ENCODE peak calls at places on chromosome 13, in seven cellular contexts. R is body of pancreas, B is right lobe of liver, V is esophagus squamous epithelium, Y is esophagus muscularis mucosa, D is tibial nerve, I is transverse colon. H is an unnamed sample.

GRCh38 chr13:41150058-41150457 is 17.5 kb upstream of the KBTBD6 start:
- DNase-seq in R (no peak), B (no peak), V (no peak), Y (no peak), D (no peak), I (no peak), H (no peak)

GRCh38 chr13:60398949-60399589 is 2.0 kb downstream of the TDRD3 start:
- DNase-seq in R (peak; percentile 37), B (no peak), V (no peak), Y (no peak), D (no peak), I (peak; percentile 20), H (no peak)

GRCh38 chr13:39835253-39835652 is 179.8 kb downstream of the COG6 start:
- DNase-seq in R (no peak), B (no peak), V (no peak), Y (no peak), D (no peak), I (no peak), H (no peak)

GRCh38 chr13:94722596-94722995 is 10.3 kb upstream of the SOX21 start:
- DNase-seq in R (no peak), B (no peak), V (no peak), Y (no peak), D (no peak), I (no peak), H (no peak)

GRCh38 chr13:26965976-26966375 is 205.4 kb upstream of the GPR12 start:
- DNase-seq in R (peak; percentile 75), B (peak; percentile 69), V (no peak), Y (no peak), D (no peak), I (no peak), H (no peak)

GRCh38 chr13:112587767-112588489 is at the start of gene TUBGCP3:
- DNase-seq in R (peak; percentile 88), B (peak; percentile 87), V (no peak), Y (no peak), D (peak; percentile 58), I (peak; percentile 86), H (peak; percentile 53)

GRCh38 chr13:21583496-21583895 is 20.5 kb downstream of the MICU2 start:
- DNase-seq in R (no peak), B (no peak), V (no peak), Y (no peak), D (no peak), I (no peak), H (no peak)

GRCh38 chr13:40440990-40441820 is 225.2 kb downstream of the FOXO1 start:
- DNase-seq in R (peak; percentile 91), B (peak; percentile 96), V (no peak), Y (no peak), D (peak; percentile 75), I (peak; percentile 71), H (peak; percentile 73)

GRCh38 chr13:26508885-26509284 is 48.6 kb upstream of the WASF3 start:
- DNase-seq in R (peak; percentile 47), B (no peak), V (no peak), Y (no peak), D (peak; percentile 76), I (peak; percentile 62), H (no peak)

GRCh38 chr13:19838726-19839342 is 24.6 kb downstream of the ZMYM5 start:
- DNase-seq in R (no peak), B (no peak), V (no peak), Y (no peak), D (no peak), I (no peak), H (no peak)

GRCh38 chr13:26011996-26012688 is 39.7 kb downstream of the SHISA2 start:
- DNase-seq in R (no peak), B (no peak), V (no peak), Y (no peak), D (no peak), I (no peak), H (no peak)

GRCh38 chr13:76992548-76993001 is 694 bp downstream of the CLN5 start:
- DNase-seq in R (peak; percentile 37), B (peak; percentile 52), V (no peak), Y (no peak), D (no peak), I (peak; percentile 28), H (no peak)

GRCh38 chr13:86051134-86052103 is 252.2 kb upstream of the SLITRK6 start:
- DNase-seq in R (no peak), B (no peak), V (no peak), Y (no peak), D (no peak), I (peak; percentile 27), H (no peak)

GRCh38 chr13:38713046-38713445 is 26.2 kb downstream of the FREM2 start:
- DNase-seq in R (no peak), B (no peak), V (no peak), Y (no peak), D (no peak), I (no peak), H (no peak)

GRCh38 chr13:109288151-109288709 is 498.2 kb downstream of the IRS2 start:
- DNase-seq in R (no peak), B (no peak), V (no peak), Y (no peak), D (no peak), I (no peak), H (peak; percentile 20)

GRCh38 chr13:24292476-24292875 is 16.9 kb upstream of the C1QTNF9 start:
- DNase-seq in R (no peak), B (no peak), V (no peak), Y (no peak), D (no peak), I (no peak), H (no peak)
- H3K36me3 ChIP-seq in R (peaks cover 24% of the 10 kb centered on the region), B (peaks cover 63% of the 10 kb centered on the region), V (peaks cover 8% of the 10 kb centered on the region), Y (peaks cover 88% of the 10 kb centered on the region), D (peaks cover 89% of the 10 kb centered on the region), I (peaks cover 59% of the 10 kb centered on the region), H (peaks cover 2% of the 10 kb centered on the region)

GRCh38 chr13:51759240-51759639 is 44.7 kb downstream of the DHRS12 start:
- DNase-seq in R (no peak), B (no peak), V (no peak), Y (no peak), D (no peak), I (no peak), H (no peak)
- TF ChIP-seq POLR2A in R (no peak), B (no peak), V (no peak), Y (no peak), D (no peak), I (no peak), H (no peak)

GRCh38 chr13:43880930-43881329 is 1.2 kb downstream of the LACC1 start:
- DNase-seq in R (no peak), B (no peak), V (no peak), Y (no peak), D (no peak), I (no peak), H (no peak)

GRCh38 chr13:43877788-43878187 is 1.8 kb downstream of the CCDC122 start:
- DNase-seq in R (no peak), B (no peak), V (no peak), Y (no peak), D (no peak), I (no peak), H (no peak)

GRCh38 chr13:43880451-43880850 is 747 bp downstream of the LACC1 start:
- DNase-seq in R (no peak), B (no peak), V (no peak), Y (no peak), D (no peak), I (no peak), H (no peak)

GRCh38 chr13:43878897-43879322 is 630 bp downstream of the CCDC122 start:
- DNase-seq in R (peak; percentile 85), B (peak; percentile 79), V (peak; percentile 9), Y (peak; percentile 92), D (peak; percentile 33), I (peak; percentile 77), H (peak; percentile 57)

DNA sequence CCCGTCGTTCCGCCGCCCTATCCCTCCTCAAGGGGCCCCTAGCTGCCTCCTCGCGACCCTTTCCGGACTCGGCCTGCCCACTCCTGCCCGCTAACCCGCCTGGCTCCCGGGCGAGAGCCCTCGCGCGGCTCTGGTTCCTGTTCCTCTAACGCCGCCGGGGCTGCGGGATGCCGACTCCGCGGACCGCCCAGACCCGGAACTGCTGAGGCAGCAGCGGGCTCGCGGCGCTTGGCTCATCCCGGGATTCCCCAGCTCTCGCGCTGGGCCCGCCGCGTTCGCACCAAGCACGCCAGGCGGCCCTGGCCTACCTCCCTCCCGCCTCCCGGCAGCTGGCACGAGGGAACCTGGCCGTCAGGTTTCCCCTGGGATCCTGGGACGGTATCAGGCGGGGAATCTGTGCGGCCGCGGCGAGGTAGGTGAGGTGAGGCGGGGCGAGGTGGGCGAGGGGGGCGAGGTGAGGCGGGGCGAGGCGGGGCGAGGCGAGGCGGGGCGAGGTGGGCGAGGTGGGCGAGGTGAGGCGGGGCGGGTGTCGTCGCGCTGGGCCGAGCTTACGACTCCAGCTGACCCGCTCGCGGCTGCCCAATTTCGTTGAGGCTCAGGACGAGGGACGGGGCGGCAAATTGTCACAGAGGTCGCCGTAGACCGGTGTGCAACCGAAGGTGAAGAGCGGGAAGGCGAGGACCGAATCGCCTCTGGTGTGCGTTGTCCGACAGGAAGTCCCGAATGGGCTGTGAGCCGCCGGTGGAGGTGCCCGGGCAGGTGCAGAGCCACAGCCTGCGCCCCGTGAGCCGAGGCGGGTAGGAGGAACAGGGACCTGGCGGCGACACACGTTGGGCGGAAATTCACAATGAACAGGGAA is at the start of the genes CCDC122 and LACC1:
- DNase-seq in R (peak; percentile 91), B (peak; percentile 85), V (peak; percentile 47), Y (peak; percentile 92), D (peak; percentile 48), I (peak; percentile 88), H (peak; percentile 91)
- H3K4me3 ChIP-seq in R (peak within 1 kb of the TSS; percentile 38), B (peak within 1 kb of the TSS; percentile 77), V (peak within 1 kb of the TSS; percentile 97), Y (peak within 1 kb of the TSS; percentile 77), D (peak within 1 kb of the TSS; percentile 94), I (peak within 1 kb of the TSS; percentile 76), H (peak within 1 kb of the TSS; percentile 81)

GRCh38 chr13:113634279-113635047 is 23.5 kb downstream of the ATP4B start:
- DNase-seq in R (no peak), B (no peak), V (no peak), Y (no peak), D (no peak), I (no peak), H (no peak)

GRCh38 chr13:113631341-113632095 is 26.5 kb downstream of the ATP4B start:
- DNase-seq in R (no peak), B (no peak), V (no peak), Y (no peak), D (no peak), I (no peak), H (no peak)

GRCh38 chr13:113633485-113633873 is 24.5 kb downstream of the ATP4B start:
- DNase-seq in R (no peak), B (no peak), V (no peak), Y (no peak), D (no peak), I (no peak), H (peak; percentile 45)

GRCh38 chr13:113630804-113631203 is 27.2 kb downstream of the ATP4B start:
- DNase-seq in R (no peak), B (no peak), V (no peak), Y (no peak), D (no peak), I (no peak), H (peak; percentile 25)

DNA sequence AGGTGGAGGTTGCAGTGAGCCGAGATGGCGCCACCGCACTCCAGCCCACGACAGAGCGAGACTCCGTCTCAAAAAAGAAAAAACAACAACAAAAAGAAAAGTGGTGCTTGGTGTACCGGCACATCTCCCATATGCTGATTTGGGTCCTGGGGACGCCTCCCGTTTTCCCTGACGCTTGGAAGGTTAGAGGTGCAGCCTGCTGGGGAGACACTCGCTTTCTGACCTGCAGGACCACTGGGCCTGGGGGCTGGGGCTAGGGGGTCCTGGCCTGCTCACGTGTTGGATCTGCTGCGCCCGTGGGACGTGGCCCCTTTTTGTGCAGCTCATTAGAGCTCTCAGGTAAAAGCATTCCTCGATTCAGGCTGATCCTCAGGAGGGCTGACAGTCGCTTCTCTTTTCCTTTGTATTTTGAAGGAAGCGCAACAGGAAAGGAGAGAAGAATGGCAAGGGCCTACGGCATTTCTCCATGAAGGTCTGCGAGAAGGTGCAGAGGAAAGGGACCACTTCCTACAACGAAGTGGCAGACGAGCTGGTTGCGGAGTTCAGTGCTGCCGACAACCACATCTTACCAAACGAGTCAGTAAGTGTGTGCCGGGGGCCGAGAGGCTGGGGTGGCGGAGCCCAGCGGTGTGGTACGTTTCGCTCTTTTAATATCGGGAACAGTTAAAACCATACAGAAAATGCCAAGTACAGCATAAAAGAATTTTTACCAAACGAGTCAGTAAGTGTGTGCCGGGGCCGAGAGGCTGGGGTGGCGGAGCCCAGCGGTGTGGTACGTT is 25.1 kb downstream of the ATP4B start:
- DNase-seq in R (no peak), B (no peak), V (no peak), Y (no peak), D (no peak), I (no peak), H (peak; percentile 27)
- H3K36me3 ChIP-seq in R (no peaks in the 10 kb centered on the region), B (peaks cover 21% of the 10 kb centered on the region), V (peaks cover 40% of the 10 kb centered on the region), Y (peaks cover 84% of the 10 kb centered on the region), D (peaks cover 89% of the 10 kb centered on the region), I (peaks cover 38% of the 10 kb centered on the region), H (no peaks in the 10 kb centered on the region)

H was measured in breast epithelium.